ENCODE peak calls at places on chromosomes 11 and 22, in nine cellular contexts. L is neuronal stem cell, C is pancreas, T is T-helper 1 cell, S is NCI-H2081, E is tibial nerve, V is fibroblast of the conjunctiva, J is SK-N-DZ, K is non-pigmented ciliary epithelial cell. X is an unnamed sample.

GRCh38 chr22:43919106-43919965 is 4.3 kb upstream of the PNPLA3 start:
- DNase-seq in L (no peak), C (no peak), T (no peak), S (no peak), E (no peak), V (no peak), J (no peak), K (no peak), X (no peak)

GRCh38 chr22:31139866-31140716 is at the start of gene PLA2G3:
- DNase-seq in L (peak), C (no peak), T (no peak), S (peak), E (no peak), V (peak), J (peak), K (no peak), X (peak)

GRCh38 chr22:49011769-49012598 is 815.7 kb downstream of the BRD1 start:
- DNase-seq in L (no peak), C (no peak), T (no peak), S (no peak), E (no peak), V (no peak), J (peak), K (no peak), X (no peak)

GRCh38 chr11:70028147-70028855 is 49.8 kb upstream of the ANO1 start:
- DNase-seq in L (no peak), C (no peak), T (no peak), S (no peak), E (no peak), V (no peak), J (no peak), K (no peak), X (no peak)

GRCh38 chr22:27041745-27042144 is 384.4 kb downstream of the MIAT start:
- DNase-seq in L (no peak), C (no peak), T (no peak), S (no peak), E (no peak), V (no peak), J (no peak), K (no peak), X (no peak)

GRCh38 chr11:68401856-68402255 is 58.7 kb upstream of the PPP6R3 start:
- DNase-seq in L (no peak), C (no peak), T (no peak), S (no peak), E (no peak), V (no peak), J (no peak), K (no peak), X (no peak)

GRCh38 chr22:31218565-31219262 is 6.6 kb downstream of the LIMK2 start:
- DNase-seq in L (no peak), C (no peak), T (no peak), S (peak), E (no peak), V (no peak), J (no peak), K (no peak), X (no peak)

GRCh38 chr11:22795914-22796313 is 33.7 kb downstream of the SVIP start:
- DNase-seq in L (no peak), C (no peak), T (no peak), S (no peak), E (no peak), V (no peak), J (no peak), K (no peak), X (no peak)

GRCh38 chr11:108592591-108593213 is 866 bp downstream of the EXPH5 start:
- DNase-seq in L (peak), C (peak), T (peak), S (peak), E (no peak), V (no peak), J (peak), K (no peak), X (peak)

GRCh38 chr22:32745251-32745995 is 56.1 kb upstream of the TIMP3 start:
- DNase-seq in L (peak), C (no peak), T (no peak), S (no peak), E (peak), V (peak), J (no peak), K (no peak), X (peak)

GRCh38 chr11:93031386-93031785 is 61.9 kb downstream of the MTNR1B start:
- DNase-seq in L (no peak), C (no peak), T (no peak), S (no peak), E (no peak), V (no peak), J (no peak), K (peak), X (no peak)

GRCh38 chr11:72697814-72698213 is 23.6 kb upstream of the PDE2A start:
- DNase-seq in L (no peak), C (no peak), T (no peak), S (no peak), E (no peak), V (no peak), J (no peak), K (no peak), X (no peak)

GRCh38 chr11:995752-996420 is 40.6 kb downstream of the MUC6 start:
- DNase-seq in L (peak), C (no peak), T (no peak), S (peak), E (no peak), V (no peak), J (peak), K (peak), X (no peak)

GRCh38 chr11:65389294-65389980 is 3.0 kb downstream of the FRMD8 start:
- DNase-seq in L (no peak), C (no peak), T (no peak), S (no peak), E (no peak), V (no peak), J (no peak), K (no peak), X (no peak)

GRCh38 chr11:107576497-107577086 is 11.1 kb upstream of the ALKBH8 start:
- DNase-seq in L (peak), C (no peak), T (peak), S (peak), E (peak), V (no peak), J (peak), K (no peak), X (peak)

GRCh38 chr22:23404689-23405365 is 175.3 kb downstream of the IGLL1 start:
- DNase-seq in L (peak), C (no peak), T (no peak), S (no peak), E (no peak), V (no peak), J (no peak), K (no peak), X (peak)

GRCh38 chr11:64638017-64638664 is 47.1 kb downstream of the SLC22A12 start:
- DNase-seq in L (no peak), C (no peak), T (no peak), S (no peak), E (no peak), V (no peak), J (peak), K (no peak), X (peak)

GRCh38 chr22:49013707-49014106 is 814.0 kb downstream of the BRD1 start:
- DNase-seq in L (no peak), C (no peak), T (no peak), S (no peak), E (no peak), V (no peak), J (no peak), K (no peak), X (no peak)

GRCh38 chr11:115081972-115082371 is 403.6 kb downstream of the NXPE2 start:
- DNase-seq in L (no peak), C (no peak), T (no peak), S (peak), E (no peak), V (no peak), J (no peak), K (no peak), X (no peak)

GRCh38 chr11:44014968-44015623 is 32.7 kb upstream of the ACCSL start:
- DNase-seq in L (no peak), C (no peak), T (no peak), S (no peak), E (no peak), V (peak), J (no peak), K (no peak), X (no peak)

GRCh38 chr11:126308271-126308671 is 4.4 kb downstream of the DCPS start:
- DNase-seq in L (no peak), C (no peak), T (no peak), S (no peak), E (no peak), V (no peak), J (no peak), K (no peak), X (no peak)

GRCh38 chr11:123494195-123495050 is 64.4 kb downstream of the GRAMD1B start:
- DNase-seq in L (peak), C (no peak), T (no peak), S (no peak), E (no peak), V (no peak), J (no peak), K (no peak), X (no peak)